ENCODE peak calls at places on chromosome 11, in nine cellular contexts. X is neural crest cell; W is pulmonary artery endothelial cell; V is smooth muscle cell of the brain vasculature; G is KBM-7; I is amniotic stem cell; H is stomach; T is activated CD4-positive, alpha-beta T cell treated with anti-CD3 and anti-CD28 coated beads for 1 hour; K is substantia nigra. E is an unnamed sample.

GRCh38 chr11:33543823-33544222 is 156.8 kb downstream of the C11orf91 start:
- DNase-seq in X (no peak), W (no peak), V (no peak), G (no peak), I (no peak), H (no peak), T (no peak), K (no peak), E (no peak)

GRCh38 chr11:132941024-132941646 is 591.2 kb downstream of the OPCML start:
- DNase-seq in X (peak; percentile 30), W (no peak), V (peak; percentile 10), G (peak; percentile 31), I (peak; percentile 5), H (no peak), T (no peak), K (no peak), E (no peak)

GRCh38 chr11:119285431-119285830 is 31.5 kb downstream of the MCAM start:
- DNase-seq in X (no peak), W (no peak), V (no peak), G (no peak), I (no peak), H (no peak), T (no peak), K (no peak), E (no peak)

GRCh38 chr11:8253566-8253965 is 10.1 kb downstream of the LMO1 start:
- DNase-seq in X (no peak), W (no peak), V (no peak), G (no peak), I (no peak), H (no peak), T (no peak), K (no peak), E (no peak)

GRCh38 chr11:88508558-88508807 is 170.9 kb upstream of the CTSC start:
- DNase-seq in X (no peak), W (no peak), V (no peak), G (no peak), I (no peak), H (no peak), T (no peak), K (no peak), E (no peak)

GRCh38 chr11:99260696-99261095 is 239.9 kb downstream of the CNTN5 start:
- DNase-seq in X (no peak), W (no peak), V (no peak), G (no peak), I (no peak), H (no peak), T (no peak), K (no peak), E (no peak)

GRCh38 chr11:69914286-69915150 is 95.3 kb upstream of the FGF3 start:
- DNase-seq in X (no peak), W (no peak), V (no peak), G (no peak), I (no peak), H (no peak), T (no peak), K (no peak), E (no peak)

GRCh38 chr11:93537767-93538261 is 5.4 kb downstream of the SMCO4 start:
- DNase-seq in X (no peak), W (no peak), V (no peak), G (peak; percentile 56), I (no peak), H (peak; percentile 34), T (no peak), K (peak; percentile 18), E (no peak)

GRCh38 chr11:13970986-13971385 is 8.5 kb downstream of the SPON1 start:
- DNase-seq in X (no peak), W (no peak), V (no peak), G (no peak), I (no peak), H (peak; percentile 42), T (no peak), K (no peak), E (no peak)

GRCh38 chr11:64752106-64752970 is 7.4 kb downstream of the PYGM start:
- DNase-seq in X (no peak), W (no peak), V (no peak), G (no peak), I (no peak), H (no peak), T (no peak), K (no peak), E (no peak)

GRCh38 chr11:130516175-130516867 is 67.9 kb downstream of the ADAMTS15 start:
- DNase-seq in X (no peak), W (no peak), V (no peak), G (no peak), I (no peak), H (no peak), T (no peak), K (no peak), E (no peak)

GRCh38 chr11:94740975-94741707 is 27.0 kb upstream of the AMOTL1 start:
- DNase-seq in X (peak; percentile 22), W (no peak), V (no peak), G (peak; percentile 65), I (peak; percentile 52), H (no peak), T (no peak), K (no peak), E (no peak)

GRCh38 chr11:13140028-13140870 is 131.1 kb downstream of the RASSF10 start:
- DNase-seq in X (no peak), W (no peak), V (no peak), G (peak; percentile 2), I (no peak), H (peak; percentile 78), T (no peak), K (no peak), E (no peak)

GRCh38 chr11:1628506-1629325 is 859 bp upstream of the KRTAP5-5 start:
- DNase-seq in X (peak; percentile 85), W (no peak), V (no peak), G (peak; percentile 56), I (no peak), H (peak; percentile 58), T (peak; percentile 31), K (no peak), E (no peak)

GRCh38 chr11:58567889-58568512 is 7.7 kb downstream of the LPXN start:
- DNase-seq in X (peak; percentile 62), W (no peak), V (peak; percentile 17), G (peak; percentile 88), I (no peak), H (peak; percentile 59), T (peak; percentile 59), K (no peak), E (peak; percentile 41)

GRCh38 chr11:120137611-120138521 is at the start of gene TRIM29:
- DNase-seq in X (no peak), W (no peak), V (no peak), G (no peak), I (no peak), H (peak; percentile 37), T (no peak), K (no peak), E (no peak)

GRCh38 chr11:79249341-79249993 is 191.4 kb downstream of the TENM4 start:
- DNase-seq in X (no peak), W (no peak), V (no peak), G (no peak), I (no peak), H (no peak), T (no peak), K (no peak), E (no peak)

GRCh38 chr11:92642146-92642919 is 327.1 kb upstream of the MTNR1B start:
- DNase-seq in X (no peak), W (no peak), V (no peak), G (no peak), I (no peak), H (no peak), T (no peak), K (no peak), E (no peak)

GRCh38 chr11:77633856-77634425 is 3.7 kb downstream of the CLNS1A start:
- DNase-seq in X (no peak), W (no peak), V (no peak), G (peak; percentile 54), I (no peak), H (no peak), T (no peak), K (no peak), E (no peak)

GRCh38 chr11:11810764-11811726 is 30.7 kb upstream of the USP47 start:
- DNase-seq in X (no peak), W (no peak), V (no peak), G (no peak), I (no peak), H (no peak), T (no peak), K (no peak), E (no peak)

GRCh38 chr11:74134661-74135515 is 35.9 kb downstream of the C2CD3 start:
- DNase-seq in X (no peak), W (no peak), V (no peak), G (no peak), I (no peak), H (no peak), T (no peak), K (no peak), E (no peak)

GRCh38 chr11:121070951-121071350 is 30.1 kb upstream of the TECTA start:
- DNase-seq in X (no peak), W (no peak), V (no peak), G (no peak), I (no peak), H (no peak), T (no peak), K (no peak), E (no peak)

GRCh38 chr11:106172389-106172991 is 95.0 kb downstream of the AASDHPPT start:
- DNase-seq in X (no peak), W (no peak), V (no peak), G (no peak), I (peak; percentile 66), H (no peak), T (no peak), K (no peak), E (no peak)

GRCh38 chr11:62443390-62444201 is 24.8 kb downstream of the SCGB1A1 start:
- DNase-seq in X (no peak), W (no peak), V (no peak), G (no peak), I (no peak), H (no peak), T (no peak), K (no peak), E (no peak)

GRCh38 chr11:30216534-30216933 is 14.3 kb upstream of the FSHB start:
- DNase-seq in X (no peak), W (no peak), V (no peak), G (no peak), I (no peak), H (no peak), T (no peak), K (no peak), E (no peak)

GRCh38 chr11:94171693-94172440 is 43.2 kb downstream of the PANX1 start:
- DNase-seq in X (no peak), W (no peak), V (no peak), G (peak; percentile 78), I (no peak), H (peak; percentile 52), T (no peak), K (no peak), E (no peak)

GRCh38 chr11:96388891-96389603 is 665 bp downstream of the CCDC82 start:
- DNase-seq in X (no peak), W (peak; percentile 17), V (peak; percentile 3), G (no peak), I (peak; percentile 51), H (no peak), T (no peak), K (no peak), E (no peak)

GRCh38 chr11:13772223-13773046 is 104.0 kb downstream of the FAR1 start:
- DNase-seq in X (peak; percentile 32), W (peak; percentile 19), V (peak; percentile 32), G (peak; percentile 74), I (no peak), H (no peak), T (no peak), K (no peak), E (peak; percentile 12)

GRCh38 chr11:129247129-129247528 is 55.0 kb upstream of the ARHGAP32 start:
- DNase-seq in X (no peak), W (no peak), V (no peak), G (peak; percentile 49), I (no peak), H (no peak), T (no peak), K (no peak), E (no peak)

GRCh38 chr11:102007567-102008437 is 39.4 kb upstream of the CFAP300 start:
- DNase-seq in X (no peak), W (peak; percentile 13), V (peak; percentile 18), G (peak; percentile 47), I (peak; percentile 32), H (peak; percentile 50), T (no peak), K (no peak), E (peak; percentile 15)

GRCh38 chr11:132472411-132473205 is 1059.7 kb downstream of the OPCML start:
- DNase-seq in X (no peak), W (no peak), V (no peak), G (no peak), I (no peak), H (no peak), T (no peak), K (no peak), E (no peak)

E was measured in GM06990.